ENCODE peak calls at places on chromosome 17, in five cellular contexts. One of them, this sample, is unnamed.

GRCh38 chr17:80783461-80783860 is 208.2 kb upstream of the CHMP6 start:
- DNase-seq in OCI-LY7: no peak
- DNase-seq in heart right ventricle: no peak
- DNase-seq in choroid plexus epithelial cell: no peak
- DNase-seq in epithelial cell of esophagus: no peak
- DNase-seq in this sample: no peak

GRCh38 chr17:14672830-14673229 is 371.9 kb downstream of the HS3ST3B1 start:
- DNase-seq in epithelial cell of esophagus: peak
- DNase-seq in choroid plexus epithelial cell: peak
- DNase-seq in heart right ventricle: no peak
- DNase-seq in OCI-LY7: no peak
- DNase-seq in this sample: peak

GRCh38 chr17:20995164-20995872 is 47.5 kb downstream of the USP22 start:
- DNase-seq in OCI-LY7: no peak
- DNase-seq in choroid plexus epithelial cell: no peak
- DNase-seq in epithelial cell of esophagus: no peak
- DNase-seq in heart right ventricle: no peak
- DNase-seq in this sample: no peak

GRCh38 chr17:382644-383533 is 30.3 kb upstream of the RPH3AL start:
- DNase-seq in epithelial cell of esophagus: peak
- DNase-seq in choroid plexus epithelial cell: peak
- DNase-seq in heart right ventricle: peak
- DNase-seq in OCI-LY7: no peak
- DNase-seq in this sample: peak

GRCh38 chr17:36117505-36118382 is 14.1 kb downstream of the CCL4 start:
- DNase-seq in choroid plexus epithelial cell: no peak
- DNase-seq in OCI-LY7: no peak
- DNase-seq in heart right ventricle: no peak
- DNase-seq in epithelial cell of esophagus: no peak
- DNase-seq in this sample: no peak

GRCh38 chr17:19003966-19004600 is 481 bp downstream of the FAM83G start:
- DNase-seq in OCI-LY7: no peak
- DNase-seq in choroid plexus epithelial cell: peak
- DNase-seq in heart right ventricle: no peak
- DNase-seq in epithelial cell of esophagus: peak
- DNase-seq in this sample: peak

GRCh38 chr17:37769050-37769449 is 24.2 kb upstream of the HNF1B start:
- DNase-seq in heart right ventricle: no peak
- DNase-seq in choroid plexus epithelial cell: no peak
- DNase-seq in OCI-LY7: no peak
- DNase-seq in epithelial cell of esophagus: no peak
- DNase-seq in this sample: no peak

GRCh38 chr17:4375039-4375748 is 8.7 kb upstream of the UBE2G1 start:
- DNase-seq in heart right ventricle: no peak
- DNase-seq in OCI-LY7: peak
- DNase-seq in choroid plexus epithelial cell: no peak
- DNase-seq in epithelial cell of esophagus: no peak
- DNase-seq in this sample: no peak

GRCh38 chr17:28712037-28712704 is 483 bp upstream of the PROCA1 start:
- DNase-seq in OCI-LY7: peak
- DNase-seq in heart right ventricle: peak
- DNase-seq in epithelial cell of esophagus: no peak
- DNase-seq in choroid plexus epithelial cell: peak
- DNase-seq in this sample: peak

GRCh38 chr17:75544250-75544649 is 18.8 kb downstream of the LLGL2 start:
- DNase-seq in heart right ventricle: no peak
- DNase-seq in OCI-LY7: no peak
- DNase-seq in epithelial cell of esophagus: no peak
- DNase-seq in choroid plexus epithelial cell: no peak
- DNase-seq in this sample: no peak

GRCh38 chr17:79557724-79558572 is 52.9 kb downstream of the RBFOX3 start:
- DNase-seq in epithelial cell of esophagus: no peak
- DNase-seq in heart right ventricle: no peak
- DNase-seq in choroid plexus epithelial cell: no peak
- DNase-seq in OCI-LY7: no peak
- DNase-seq in this sample: no peak

GRCh38 chr17:79077587-79077986 is 3.0 kb downstream of the ENGASE start:
- DNase-seq in heart right ventricle: no peak
- DNase-seq in OCI-LY7: no peak
- DNase-seq in choroid plexus epithelial cell: no peak
- DNase-seq in epithelial cell of esophagus: no peak
- DNase-seq in this sample: no peak

GRCh38 chr17:75773808-75774470 is 8.9 kb upstream of the GALK1 start:
- DNase-seq in OCI-LY7: no peak
- DNase-seq in epithelial cell of esophagus: no peak
- DNase-seq in heart right ventricle: no peak
- DNase-seq in choroid plexus epithelial cell: no peak
- DNase-seq in this sample: no peak

GRCh38 chr17:42642377-42642776 is 16.7 kb upstream of the TUBG2 start:
- DNase-seq in epithelial cell of esophagus: no peak
- DNase-seq in heart right ventricle: no peak
- DNase-seq in choroid plexus epithelial cell: no peak
- DNase-seq in OCI-LY7: no peak
- DNase-seq in this sample: no peak

GRCh38 chr17:80568246-80568645 is 23.6 kb downstream of the RPTOR start:
- DNase-seq in heart right ventricle: no peak
- DNase-seq in OCI-LY7: no peak
- DNase-seq in epithelial cell of esophagus: no peak
- DNase-seq in choroid plexus epithelial cell: peak
- DNase-seq in this sample: peak

GRCh38 chr17:29195465-29196081 is 15.4 kb upstream of the MYO18A start:
- DNase-seq in epithelial cell of esophagus: peak
- DNase-seq in heart right ventricle: no peak
- DNase-seq in OCI-LY7: peak
- DNase-seq in choroid plexus epithelial cell: peak
- DNase-seq in this sample: peak

GRCh38 chr17:47257651-47258339 is 4.2 kb downstream of the ITGB3 start:
- DNase-seq in OCI-LY7: no peak
- DNase-seq in epithelial cell of esophagus: peak
- DNase-seq in choroid plexus epithelial cell: peak
- DNase-seq in heart right ventricle: no peak
- DNase-seq in this sample: no peak

GRCh38 chr17:20094777-20095176 is 85.6 kb downstream of the SPECC1 start:
- DNase-seq in epithelial cell of esophagus: peak
- DNase-seq in heart right ventricle: no peak
- DNase-seq in choroid plexus epithelial cell: no peak
- DNase-seq in OCI-LY7: no peak
- DNase-seq in this sample: no peak

GRCh38 chr17:888998-889401 is 90.6 kb downstream of the NXN start:
- DNase-seq in heart right ventricle: no peak
- DNase-seq in OCI-LY7: peak
- DNase-seq in choroid plexus epithelial cell: no peak
- DNase-seq in epithelial cell of esophagus: no peak
- DNase-seq in this sample: no peak

GRCh38 chr17:40327244-40327666 is 18.3 kb downstream of the RARA start:
- DNase-seq in OCI-LY7: no peak
- DNase-seq in choroid plexus epithelial cell: no peak
- DNase-seq in heart right ventricle: no peak
- DNase-seq in epithelial cell of esophagus: no peak
- DNase-seq in this sample: no peak

GRCh38 chr17:72502940-72503341 is 382.1 kb downstream of the SOX9 start:
- DNase-seq in heart right ventricle: no peak
- DNase-seq in epithelial cell of esophagus: peak
- DNase-seq in choroid plexus epithelial cell: peak
- DNase-seq in OCI-LY7: no peak
- DNase-seq in this sample: no peak

GRCh38 chr17:29585080-29585751 is 4.2 kb downstream of the GIT1 start:
- DNase-seq in epithelial cell of esophagus: no peak
- DNase-seq in OCI-LY7: peak
- DNase-seq in choroid plexus epithelial cell: peak
- DNase-seq in heart right ventricle: peak
- DNase-seq in this sample: no peak

GRCh38 chr17:62179525-62180161 is 114.6 kb upstream of the MED13 start:
- DNase-seq in epithelial cell of esophagus: peak
- DNase-seq in OCI-LY7: no peak
- DNase-seq in choroid plexus epithelial cell: peak
- DNase-seq in heart right ventricle: no peak
- DNase-seq in this sample: peak

GRCh38 chr17:40065041-40065770 is 2.4 kb downstream of the THRA start:
- DNase-seq in OCI-LY7: no peak
- DNase-seq in choroid plexus epithelial cell: peak
- DNase-seq in heart right ventricle: no peak
- DNase-seq in epithelial cell of esophagus: no peak
- DNase-seq in this sample: no peak

GRCh38 chr17:927611-928461 is 51.7 kb downstream of the NXN start:
- DNase-seq in heart right ventricle: no peak
- DNase-seq in choroid plexus epithelial cell: peak
- DNase-seq in epithelial cell of esophagus: peak
- DNase-seq in OCI-LY7: no peak
- DNase-seq in this sample: peak

GRCh38 chr17:37512442-37513070 is 22.9 kb downstream of the DUSP14 start:
- DNase-seq in OCI-LY7: no peak
- DNase-seq in heart right ventricle: no peak
- DNase-seq in choroid plexus epithelial cell: no peak
- DNase-seq in epithelial cell of esophagus: no peak
- DNase-seq in this sample: no peak

GRCh38 chr17:21816592-21817567 is 124.6 kb downstream of the KCNJ18 start:
- DNase-seq in OCI-LY7: no peak
- DNase-seq in heart right ventricle: no peak
- DNase-seq in choroid plexus epithelial cell: no peak
- DNase-seq in epithelial cell of esophagus: no peak
- DNase-seq in this sample: no peak

GRCh38 chr17:62650587-62650986 is 23.1 kb downstream of the MRC2 start:
- DNase-seq in epithelial cell of esophagus: no peak
- DNase-seq in choroid plexus epithelial cell: no peak
- DNase-seq in heart right ventricle: no peak
- DNase-seq in OCI-LY7: no peak
- DNase-seq in this sample: no peak

GRCh38 chr17:79306688-79307323 is 232.2 kb downstream of the ENGASE start:
- DNase-seq in heart right ventricle: peak
- DNase-seq in epithelial cell of esophagus: no peak
- DNase-seq in OCI-LY7: peak
- DNase-seq in choroid plexus epithelial cell: no peak
- DNase-seq in this sample: no peak

GRCh38 chr17:12965988-12966387 is 51.8 kb downstream of the ELAC2 start:
- DNase-seq in choroid plexus epithelial cell: no peak
- DNase-seq in OCI-LY7: no peak
- DNase-seq in heart right ventricle: no peak
- DNase-seq in epithelial cell of esophagus: no peak
- DNase-seq in this sample: no peak

GRCh38 chr17:12964162-12964561 is 53.7 kb downstream of the ELAC2 start:
- DNase-seq in OCI-LY7: no peak
- DNase-seq in choroid plexus epithelial cell: no peak
- DNase-seq in heart right ventricle: no peak
- DNase-seq in epithelial cell of esophagus: no peak
- DNase-seq in this sample: no peak

GRCh38 chr17:12964840-12965239 is 53.0 kb downstream of the ELAC2 start:
- DNase-seq in OCI-LY7: no peak
- DNase-seq in heart right ventricle: no peak
- DNase-seq in choroid plexus epithelial cell: no peak
- DNase-seq in epithelial cell of esophagus: no peak
- DNase-seq in this sample: no peak

GRCh38 chr17:12961655-12962054 is 56.2 kb downstream of the ELAC2 start:
- DNase-seq in OCI-LY7: no peak
- DNase-seq in choroid plexus epithelial cell: no peak
- DNase-seq in heart right ventricle: no peak
- DNase-seq in epithelial cell of esophagus: no peak
- DNase-seq in this sample: no peak

GRCh38 chr17:12963505-12963904 is 54.3 kb downstream of the ELAC2 start:
- DNase-seq in choroid plexus epithelial cell: no peak
- DNase-seq in OCI-LY7: no peak
- DNase-seq in epithelial cell of esophagus: no peak
- DNase-seq in heart right ventricle: no peak
- DNase-seq in this sample: no peak
- H3K4me3 ChIP-seq in choroid plexus epithelial cell: no peak
- H3K4me3 ChIP-seq in OCI-LY7: no peak
- H3K4me3 ChIP-seq in epithelial cell of esophagus: no peak
- H3K4me3 ChIP-seq in heart right ventricle: no peak
- H3K4me3 ChIP-seq in this sample: no peak

GRCh38 chr17:2214047-2214717 is 89.4 kb downstream of the SMG6 start:
- DNase-seq in epithelial cell of esophagus: peak
- DNase-seq in choroid plexus epithelial cell: peak
- DNase-seq in heart right ventricle: peak
- DNase-seq in OCI-LY7: no peak
- DNase-seq in this sample: peak

GRCh38 chr17:2213291-2213960 is 90.2 kb downstream of the SMG6 start:
- DNase-seq in epithelial cell of esophagus: no peak
- DNase-seq in heart right ventricle: no peak
- DNase-seq in choroid plexus epithelial cell: peak
- DNase-seq in OCI-LY7: no peak
- DNase-seq in this sample: peak

GRCh38 chr17:2212328-2212981 is 91.1 kb downstream of the SMG6 start:
- DNase-seq in epithelial cell of esophagus: peak
- DNase-seq in choroid plexus epithelial cell: peak
- DNase-seq in heart right ventricle: no peak
- DNase-seq in OCI-LY7: no peak
- DNase-seq in this sample: peak

GRCh38 chr17:2215616-2216364 is 87.8 kb downstream of the SMG6 start:
- DNase-seq in epithelial cell of esophagus: peak
- DNase-seq in OCI-LY7: peak
- DNase-seq in heart right ventricle: peak
- DNase-seq in choroid plexus epithelial cell: peak
- DNase-seq in this sample: no peak

DNA sequence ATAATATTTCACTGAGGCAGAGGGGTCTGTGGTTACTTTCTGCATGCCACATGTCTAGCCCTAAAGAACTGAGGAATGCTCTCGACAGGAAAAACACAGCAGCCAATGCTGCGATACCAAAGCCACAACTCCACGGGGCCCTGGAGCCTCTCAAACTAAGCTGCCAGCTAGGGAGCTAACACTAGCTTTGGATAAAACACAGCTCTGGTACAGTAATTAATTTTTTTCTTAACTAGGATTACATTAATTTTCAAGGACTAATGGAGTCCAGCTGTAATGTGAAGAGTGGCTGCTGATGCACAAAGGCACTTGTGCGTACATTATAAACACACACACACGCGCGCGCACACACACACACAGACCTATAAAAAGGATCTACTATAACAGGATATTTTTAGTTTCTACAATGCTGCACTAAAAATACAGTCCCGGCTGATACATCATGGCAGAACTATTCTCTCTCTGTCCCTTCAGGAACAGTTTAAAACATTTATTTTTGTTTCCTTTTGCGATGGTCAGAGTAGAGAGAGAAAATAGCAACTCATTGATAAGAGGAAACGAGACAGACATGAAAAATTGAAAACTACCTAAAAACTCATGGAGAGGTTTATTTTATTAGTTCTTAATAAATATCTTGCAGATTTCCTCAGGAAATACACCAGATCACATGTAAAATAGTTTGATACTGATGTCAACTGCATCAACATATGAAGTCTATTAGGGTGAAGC is 88.5 kb downstream of the SMG6 start:
- DNase-seq in epithelial cell of esophagus: no peak
- DNase-seq in OCI-LY7: peak
- DNase-seq in choroid plexus epithelial cell: peak
- DNase-seq in heart right ventricle: peak
- DNase-seq in this sample: no peak
- H3K4me3 ChIP-seq in epithelial cell of esophagus: no peak
- H3K4me3 ChIP-seq in OCI-LY7: peak
- H3K4me3 ChIP-seq in choroid plexus epithelial cell: no peak
- H3K4me3 ChIP-seq in heart right ventricle: peak
- H3K4me3 ChIP-seq in this sample: no peak

GRCh38 chr17:77281024-77281903 is 140.5 kb downstream of the SEC14L1 start:
- DNase-seq in choroid plexus epithelial cell: no peak
- DNase-seq in heart right ventricle: no peak
- DNase-seq in epithelial cell of esophagus: peak
- DNase-seq in OCI-LY7: peak
- DNase-seq in this sample: peak
- H3K4me3 ChIP-seq in choroid plexus epithelial cell: peak
- H3K4me3 ChIP-seq in heart right ventricle: peak
- H3K4me3 ChIP-seq in epithelial cell of esophagus: peak
- H3K4me3 ChIP-seq in OCI-LY7: peak
- H3K4me3 ChIP-seq in this sample: peak

GRCh38 chr17:44988256-44988942 is 20.3 kb upstream of the C1QL1 start:
- DNase-seq in choroid plexus epithelial cell: no peak
- DNase-seq in epithelial cell of esophagus: no peak
- DNase-seq in heart right ventricle: no peak
- DNase-seq in OCI-LY7: no peak
- DNase-seq in this sample: no peak
- H3K4me3 ChIP-seq in choroid plexus epithelial cell: no peak
- H3K4me3 ChIP-seq in epithelial cell of esophagus: no peak
- H3K4me3 ChIP-seq in heart right ventricle: no peak
- H3K4me3 ChIP-seq in OCI-LY7: no peak
- H3K4me3 ChIP-seq in this sample: no peak

This sample was measured in trophoblast cell.